ENCODE peak calls at places on chromosomes 6 and 20, in six cellular contexts. T is HCT116, X is SK-N-SH, B is GM23248, V is hepatocyte, D is GM23338. C is an unnamed sample. For H3K4me1, the result is how much of the 10 kb centered on the place peaks cover.

GRCh38 chr20:10249048-10249770 is 30.6 kb downstream of the SNAP25 start:
- DNase-seq in B (no peak), X (no peak), T (no peak), V (no peak), D (peak), C (no peak)

GRCh38 chr6:27168586-27169443 is 78.7 kb upstream of the PRSS16 start:
- DNase-seq in T (no peak), D (no peak), X (no peak), V (no peak), B (peak), C (no peak)

GRCh38 chr6:10190042-10190441 is 224.8 kb downstream of the TFAP2A start:
- DNase-seq in D (no peak), V (peak), T (no peak), X (no peak), B (no peak), C (no peak)

GRCh38 chr6:111265842-111266241 is 178.5 kb downstream of the SLC16A10 start:
- DNase-seq in T (no peak), X (no peak), V (no peak), B (no peak), D (no peak), C (no peak)

GRCh38 chr6:134605034-134605433 is 287.1 kb upstream of the SGK1 start:
- DNase-seq in V (no peak), B (no peak), X (no peak), D (no peak), T (no peak), C (no peak)

GRCh38 chr6:69044534-69044933 is 409.5 kb downstream of the ADGRB3 start:
- DNase-seq in X (no peak), V (no peak), D (no peak), T (no peak), B (no peak), C (no peak)

GRCh38 chr6:39543117-39543516 is 182.1 kb downstream of the KIF6 start:
- DNase-seq in B (peak), D (no peak), V (peak), X (no peak), T (no peak), C (no peak)

GRCh38 chr6:138430361-138431145 is 26.5 kb downstream of the HEBP2 start:
- DNase-seq in B (no peak), X (no peak), D (no peak), T (no peak), V (no peak), C (no peak)

GRCh38 chr20:34705008-34705382 is 851 bp downstream of the TP53INP2 start:
- DNase-seq in D (no peak), T (no peak), B (no peak), X (no peak), V (no peak), C (no peak)
- H2AFZ ChIP-seq in D (peak), T (no peak), B (peak), X (peak), V (no peak), C (peak)

GRCh38 chr6:56692586-56693245 is 50.0 kb upstream of the DST start:
- DNase-seq in T (no peak), B (peak), V (no peak), D (no peak), X (no peak), C (no peak)
- TF ChIP-seq EZH2phosphoT487 in T (no peak), B (no peak), V (no peak), D (no peak), X (no peak), C (no peak)

DNA sequence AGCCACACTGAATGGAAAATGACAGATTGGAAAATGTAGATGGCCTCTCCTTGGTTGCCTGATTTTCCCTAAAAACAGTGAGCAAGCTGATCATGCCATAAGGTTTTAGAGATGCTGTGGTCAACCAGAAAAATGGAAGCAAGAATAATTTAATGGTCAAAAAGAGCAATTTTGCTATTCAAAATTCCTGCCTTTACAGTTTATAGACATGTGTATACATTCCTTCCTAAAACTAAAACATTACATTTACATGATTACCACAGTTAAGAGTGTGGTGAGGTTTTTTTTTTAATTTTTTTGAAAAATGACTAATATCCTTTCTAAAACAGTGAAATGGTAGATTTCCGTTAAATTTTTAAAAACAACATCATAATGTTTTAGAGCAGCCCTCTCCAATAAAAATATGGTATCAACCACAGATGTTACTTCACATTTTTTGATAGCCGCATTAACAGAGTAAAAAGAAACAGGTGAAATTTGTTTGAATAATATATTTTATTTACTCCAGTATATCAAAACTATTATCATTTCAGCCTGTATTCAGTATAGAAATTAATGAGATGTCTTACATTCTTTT is 407.0 kb upstream of the SOX4 start:
- DNase-seq in B (no peak), X (no peak), D (no peak), V (no peak), T (no peak), C (no peak)
- H3K4me1 ChIP-seq in B (under half), X (under half), D (half or more), V (under half), T (under half), C (under half)

DNA sequence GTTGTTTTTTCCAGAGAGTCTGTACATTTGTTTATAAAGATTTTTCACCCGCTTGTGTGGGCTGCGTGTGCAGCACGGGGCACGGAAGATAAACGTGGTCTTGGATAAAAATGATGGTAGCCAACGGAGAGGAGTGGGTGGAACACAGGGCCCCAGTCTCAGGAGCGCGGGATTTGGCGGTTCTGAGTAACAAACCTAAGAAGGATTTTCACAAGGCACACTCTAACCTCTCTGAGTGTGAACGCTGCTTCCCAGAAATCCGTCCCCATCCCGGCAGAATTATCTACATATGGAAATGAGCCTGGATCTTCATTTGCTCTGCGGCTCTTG is 3.6 kb upstream of the BNIP5 start:
- DNase-seq in T (no peak), B (no peak), D (no peak), V (no peak), X (no peak), C (no peak)
- H2AFZ ChIP-seq in T (peak), B (peak), D (peak), V (peak), X (peak), C (peak)

DNA sequence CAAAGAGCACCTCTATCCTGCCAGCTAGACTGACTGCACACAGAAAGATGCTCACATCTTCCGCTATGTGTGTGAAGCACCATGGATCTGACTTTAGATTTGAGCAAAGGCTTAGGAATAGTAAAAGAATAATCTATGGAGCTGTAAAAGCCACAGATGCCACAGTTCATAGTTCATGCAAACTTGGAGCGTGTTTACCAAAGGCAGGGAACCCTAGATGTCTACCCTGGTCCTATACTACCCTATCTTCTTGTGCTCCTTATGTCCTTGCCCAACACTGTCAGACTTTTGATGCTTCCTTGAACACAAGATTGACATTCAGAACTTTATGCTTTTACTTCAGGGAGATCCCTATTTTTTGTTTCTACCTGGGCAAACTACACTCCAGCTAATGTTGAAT is 39.2 kb downstream of the SPACA1 start:
- DNase-seq in T (no peak), X (no peak), D (no peak), V (no peak), B (no peak), C (no peak)
- TF ChIP-seq EZH2phosphoT487 in T (no peak), X (no peak), D (no peak), V (no peak), B (no peak), C (no peak)

GRCh38 chr6:31130751-31131150 is 8.1 kb downstream of the PSORS1C2 start:
- DNase-seq in B (no peak), D (no peak), V (no peak), T (no peak), X (no peak), C (no peak)
- H3K4me1 ChIP-seq in B (under half), D (under half), V (under half), T (under half), X (under half), C (under half)

GRCh38 chr6:53796791-53797190 is 2.0 kb downstream of the LRRC1 start:
- DNase-seq in B (peak), X (no peak), D (no peak), V (no peak), T (no peak), C (no peak)
- H2AFZ ChIP-seq in B (no peak), X (no peak), D (no peak), V (no peak), T (no peak), C (no peak)

GRCh38 chr6:75968143-75968542 is 104.3 kb downstream of the IMPG1 start:
- DNase-seq in B (no peak), V (no peak), T (no peak), D (no peak), X (no peak), C (no peak)
- TF ChIP-seq EZH2phosphoT487 in B (no peak), V (no peak), T (no peak), D (no peak), X (no peak), C (no peak)

DNA sequence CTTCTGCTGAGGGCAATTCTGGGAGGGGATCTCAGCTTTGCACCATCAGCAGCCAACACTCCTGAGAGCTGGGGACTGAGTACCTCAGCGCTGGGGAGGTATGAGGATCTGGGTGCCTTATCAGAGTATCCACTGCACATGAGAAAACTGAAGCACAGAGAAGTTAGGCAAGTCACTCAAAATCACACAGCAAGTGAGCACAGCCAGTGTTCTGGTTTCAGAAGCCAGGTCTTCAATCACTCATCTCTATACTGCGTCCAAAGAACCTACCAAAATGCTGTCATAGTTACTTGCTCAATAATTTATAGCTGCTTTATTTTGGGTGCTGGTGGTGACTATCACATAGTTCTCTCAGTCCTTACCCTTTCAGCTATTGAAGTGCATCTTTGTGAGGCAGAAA is 5.0 kb downstream of the ADTRP start:
- DNase-seq in B (no peak), X (no peak), D (no peak), T (no peak), V (no peak), C (no peak)
- H3K4me1 ChIP-seq in B (under half), X (under half), D (under half), T (under half), V (under half), C (under half)

C was measured in MM.1S.